ENCODE peak calls at places on chromosomes 4 and X, in nine cellular contexts. One of them, this sample, is unnamed.
A peak's percentile ranks its signal among the peaks of the same experiment; 100 is the strongest.

GRCh38 chr4:89492476-89493110 is 185.0 kb upstream of the GPRIN3 start:
- DNase-seq in heart left ventricle: no peak
- DNase-seq in GM23248: peak; percentile 85
- DNase-seq in effector memory CD4-positive, alpha-beta T cell: no peak
- DNase-seq in aorta: no peak
- DNase-seq in right cardiac atrium: no peak
- DNase-seq in stomach: no peak
- DNase-seq in right lobe of liver: no peak
- DNase-seq in MM.1S: no peak
- DNase-seq in this sample: no peak

GRCh38 chr4:101763576-101763975 is 27.0 kb upstream of the BANK1 start:
- DNase-seq in heart left ventricle: no peak
- DNase-seq in GM23248: no peak
- DNase-seq in effector memory CD4-positive, alpha-beta T cell: no peak
- DNase-seq in aorta: no peak
- DNase-seq in right cardiac atrium: no peak
- DNase-seq in stomach: no peak
- DNase-seq in right lobe of liver: no peak
- DNase-seq in MM.1S: no peak
- DNase-seq in this sample: no peak

GRCh38 chr4:40395166-40395900 is 60.2 kb downstream of the CHRNA9 start:
- DNase-seq in heart left ventricle: no peak
- DNase-seq in GM23248: no peak
- DNase-seq in effector memory CD4-positive, alpha-beta T cell: no peak
- DNase-seq in aorta: no peak
- DNase-seq in right cardiac atrium: no peak
- DNase-seq in stomach: peak; percentile 66
- DNase-seq in right lobe of liver: no peak
- DNase-seq in MM.1S: no peak
- DNase-seq in this sample: no peak

GRCh38 chrX:47358387-47359065 is 11.9 kb upstream of the ZNF157 start:
- DNase-seq in heart left ventricle: no peak
- DNase-seq in GM23248: no peak
- DNase-seq in effector memory CD4-positive, alpha-beta T cell: no peak
- DNase-seq in aorta: no peak
- DNase-seq in right cardiac atrium: no peak
- DNase-seq in stomach: no peak
- DNase-seq in right lobe of liver: no peak
- DNase-seq in MM.1S: no peak
- DNase-seq in this sample: no peak

GRCh38 chrX:45347877-45348675 is 147.4 kb upstream of the DIPK2B start:
- DNase-seq in heart left ventricle: no peak
- DNase-seq in GM23248: peak; percentile 59
- DNase-seq in effector memory CD4-positive, alpha-beta T cell: no peak
- DNase-seq in aorta: no peak
- DNase-seq in right cardiac atrium: no peak
- DNase-seq in stomach: no peak
- DNase-seq in right lobe of liver: no peak
- DNase-seq in MM.1S: no peak
- DNase-seq in this sample: no peak

GRCh38 chr4:95165926-95166524 is 382.7 kb downstream of the UNC5C start:
- DNase-seq in heart left ventricle: no peak
- DNase-seq in GM23248: peak; percentile 81
- DNase-seq in effector memory CD4-positive, alpha-beta T cell: no peak
- DNase-seq in aorta: no peak
- DNase-seq in right cardiac atrium: no peak
- DNase-seq in stomach: no peak
- DNase-seq in right lobe of liver: no peak
- DNase-seq in MM.1S: peak; percentile 50
- DNase-seq in this sample: no peak

GRCh38 chrX:67614414-67614813 is 70.6 kb downstream of the AR start:
- DNase-seq in heart left ventricle: no peak
- DNase-seq in GM23248: peak; percentile 65
- DNase-seq in effector memory CD4-positive, alpha-beta T cell: no peak
- DNase-seq in aorta: no peak
- DNase-seq in right cardiac atrium: no peak
- DNase-seq in stomach: no peak
- DNase-seq in right lobe of liver: no peak
- DNase-seq in MM.1S: no peak
- DNase-seq in this sample: no peak

GRCh38 chr4:110704748-110705439 is 82.0 kb upstream of the PITX2 start:
- DNase-seq in heart left ventricle: no peak
- DNase-seq in GM23248: no peak
- DNase-seq in effector memory CD4-positive, alpha-beta T cell: no peak
- DNase-seq in aorta: no peak
- DNase-seq in right cardiac atrium: no peak
- DNase-seq in stomach: no peak
- DNase-seq in right lobe of liver: no peak
- DNase-seq in MM.1S: peak; percentile 7
- DNase-seq in this sample: no peak

GRCh38 chr4:27187786-27188185 is 327.1 kb downstream of the STIM2 start:
- DNase-seq in heart left ventricle: no peak
- DNase-seq in GM23248: no peak
- DNase-seq in effector memory CD4-positive, alpha-beta T cell: no peak
- DNase-seq in aorta: no peak
- DNase-seq in right cardiac atrium: no peak
- DNase-seq in stomach: no peak
- DNase-seq in right lobe of liver: no peak
- DNase-seq in MM.1S: no peak
- DNase-seq in this sample: no peak

GRCh38 chr4:2079926-2080325 is 20.8 kb downstream of the NAT8L start:
- DNase-seq in heart left ventricle: no peak
- DNase-seq in GM23248: no peak
- DNase-seq in effector memory CD4-positive, alpha-beta T cell: no peak
- DNase-seq in aorta: no peak
- DNase-seq in right cardiac atrium: no peak
- DNase-seq in stomach: no peak
- DNase-seq in right lobe of liver: peak; percentile 44
- DNase-seq in MM.1S: no peak
- DNase-seq in this sample: no peak

GRCh38 chrX:67500617-67501016 is 43.2 kb upstream of the AR start:
- DNase-seq in heart left ventricle: no peak
- DNase-seq in GM23248: no peak
- DNase-seq in effector memory CD4-positive, alpha-beta T cell: no peak
- DNase-seq in aorta: no peak
- DNase-seq in right cardiac atrium: no peak
- DNase-seq in stomach: no peak
- DNase-seq in right lobe of liver: no peak
- DNase-seq in MM.1S: no peak
- DNase-seq in this sample: no peak

GRCh38 chr4:138241281-138242075 is 671 bp downstream of the SLC7A11 start:
- DNase-seq in heart left ventricle: no peak
- DNase-seq in GM23248: peak; percentile 71
- DNase-seq in effector memory CD4-positive, alpha-beta T cell: no peak
- DNase-seq in aorta: no peak
- DNase-seq in right cardiac atrium: peak; percentile 24
- DNase-seq in stomach: no peak
- DNase-seq in right lobe of liver: no peak
- DNase-seq in MM.1S: no peak
- DNase-seq in this sample: no peak

GRCh38 chr4:183556947-183557346 is 52.1 kb downstream of the ING2 start:
- DNase-seq in heart left ventricle: no peak
- DNase-seq in GM23248: no peak
- DNase-seq in effector memory CD4-positive, alpha-beta T cell: no peak
- DNase-seq in aorta: no peak
- DNase-seq in right cardiac atrium: no peak
- DNase-seq in stomach: no peak
- DNase-seq in right lobe of liver: no peak
- DNase-seq in MM.1S: no peak
- DNase-seq in this sample: no peak

GRCh38 chrX:54049801-54050200 is 5.5 kb upstream of the PHF8 start:
- DNase-seq in heart left ventricle: no peak
- DNase-seq in GM23248: no peak
- DNase-seq in effector memory CD4-positive, alpha-beta T cell: no peak
- DNase-seq in aorta: no peak
- DNase-seq in right cardiac atrium: no peak
- DNase-seq in stomach: no peak
- DNase-seq in right lobe of liver: no peak
- DNase-seq in MM.1S: no peak
- DNase-seq in this sample: no peak

GRCh38 chrX:20361890-20362262 is 95.2 kb upstream of the RPS6KA3 start:
- DNase-seq in heart left ventricle: no peak
- DNase-seq in GM23248: peak; percentile 75
- DNase-seq in effector memory CD4-positive, alpha-beta T cell: no peak
- DNase-seq in aorta: no peak
- DNase-seq in right cardiac atrium: no peak
- DNase-seq in stomach: no peak
- DNase-seq in right lobe of liver: no peak
- DNase-seq in MM.1S: no peak
- DNase-seq in this sample: no peak

GRCh38 chr4:73257995-73258667 is 467 bp downstream of the ANKRD17 start:
- DNase-seq in heart left ventricle: no peak
- DNase-seq in GM23248: peak; percentile 67
- DNase-seq in effector memory CD4-positive, alpha-beta T cell: no peak
- DNase-seq in aorta: no peak
- DNase-seq in right cardiac atrium: peak; percentile 68
- DNase-seq in stomach: no peak
- DNase-seq in right lobe of liver: no peak
- DNase-seq in MM.1S: peak; percentile 56
- DNase-seq in this sample: peak; percentile 26

GRCh38 chr4:98614655-98615054 is 43.8 kb downstream of the TSPAN5 start:
- DNase-seq in heart left ventricle: no peak
- DNase-seq in GM23248: peak; percentile 82
- DNase-seq in effector memory CD4-positive, alpha-beta T cell: no peak
- DNase-seq in aorta: no peak
- DNase-seq in right cardiac atrium: no peak
- DNase-seq in stomach: no peak
- DNase-seq in right lobe of liver: no peak
- DNase-seq in MM.1S: no peak
- DNase-seq in this sample: no peak
- H3K4me1 ChIP-seq in heart left ventricle: no peaks in the 10 kb centered on the region
- H3K4me1 ChIP-seq in GM23248: peaks cover 63% of the 10 kb centered on the region
- H3K4me1 ChIP-seq in effector memory CD4-positive, alpha-beta T cell: no peaks in the 10 kb centered on the region
- H3K4me1 ChIP-seq in aorta: no peaks in the 10 kb centered on the region
- H3K4me1 ChIP-seq in right cardiac atrium: no peaks in the 10 kb centered on the region
- H3K4me1 ChIP-seq in stomach: no peaks in the 10 kb centered on the region
- H3K4me1 ChIP-seq in right lobe of liver: no peaks in the 10 kb centered on the region
- H3K4me1 ChIP-seq in MM.1S: no peaks in the 10 kb centered on the region
- H3K4me1 ChIP-seq in this sample: no peaks in the 10 kb centered on the region

DNA sequence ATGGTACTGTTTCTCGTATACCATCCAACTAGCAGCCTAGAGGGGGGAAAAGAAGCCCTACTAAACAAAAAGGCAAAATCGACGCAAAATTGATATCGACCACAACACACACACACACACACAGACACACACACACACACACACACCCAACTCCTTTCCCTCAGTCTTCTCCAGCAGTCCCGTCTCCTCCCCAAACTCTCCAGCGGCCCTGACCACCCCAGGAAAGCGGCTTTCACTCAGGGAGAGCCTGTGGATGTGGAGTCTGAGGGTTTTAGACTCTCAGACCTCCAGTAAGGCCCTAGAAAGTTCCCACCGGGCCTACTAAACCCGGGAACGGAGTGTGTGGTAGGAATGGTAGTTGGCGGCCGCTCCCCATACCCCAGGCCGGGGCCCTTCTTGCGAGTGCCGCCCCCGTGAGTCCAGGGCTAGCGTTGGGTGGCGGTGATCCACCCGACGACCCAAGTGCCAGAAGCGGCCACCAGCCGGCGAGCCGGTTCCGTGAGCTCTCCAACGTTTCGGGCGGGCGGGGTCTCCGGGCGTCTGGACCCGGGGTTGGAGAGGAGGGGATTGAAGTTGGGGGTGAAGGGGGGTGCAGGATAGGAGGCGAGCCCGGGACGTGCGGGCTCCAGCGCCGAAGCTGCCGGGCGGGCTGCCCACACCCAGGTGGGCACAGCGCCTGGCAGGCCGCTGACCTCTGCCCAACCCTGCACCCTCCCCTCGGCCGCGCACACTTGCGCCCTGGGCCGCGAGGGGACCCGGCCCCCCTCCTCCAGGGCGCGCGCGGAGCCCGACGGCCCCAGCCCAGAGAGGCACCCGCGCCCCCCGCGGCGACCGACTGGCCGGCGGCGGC is 13.7 kb downstream of the ARX start:
- DNase-seq in heart left ventricle: no peak
- DNase-seq in GM23248: no peak
- DNase-seq in effector memory CD4-positive, alpha-beta T cell: no peak
- DNase-seq in aorta: no peak
- DNase-seq in right cardiac atrium: peak; percentile 31
- DNase-seq in stomach: no peak
- DNase-seq in right lobe of liver: no peak
- DNase-seq in MM.1S: no peak
- DNase-seq in this sample: no peak
- H3K4me1 ChIP-seq in heart left ventricle: no peaks in the 10 kb centered on the region
- H3K4me1 ChIP-seq in GM23248: no peaks in the 10 kb centered on the region
- H3K4me1 ChIP-seq in effector memory CD4-positive, alpha-beta T cell: no peaks in the 10 kb centered on the region
- H3K4me1 ChIP-seq in aorta: no peaks in the 10 kb centered on the region
- H3K4me1 ChIP-seq in right cardiac atrium: no peaks in the 10 kb centered on the region
- H3K4me1 ChIP-seq in stomach: peaks cover 14% of the 10 kb centered on the region
- H3K4me1 ChIP-seq in right lobe of liver: no peaks in the 10 kb centered on the region
- H3K4me1 ChIP-seq in MM.1S: no peaks in the 10 kb centered on the region
- H3K4me1 ChIP-seq in this sample: peaks cover 13% of the 10 kb centered on the region

GRCh38 chr4:77349796-77350195 is 192.8 kb downstream of the CCNG2 start:
- DNase-seq in heart left ventricle: no peak
- DNase-seq in GM23248: peak; percentile 92
- DNase-seq in effector memory CD4-positive, alpha-beta T cell: no peak
- DNase-seq in aorta: no peak
- DNase-seq in right cardiac atrium: no peak
- DNase-seq in stomach: no peak
- DNase-seq in right lobe of liver: no peak
- DNase-seq in MM.1S: no peak
- DNase-seq in this sample: no peak

GRCh38 chr4:77344784-77345183 is 187.8 kb downstream of the CCNG2 start:
- DNase-seq in heart left ventricle: no peak
- DNase-seq in GM23248: no peak
- DNase-seq in effector memory CD4-positive, alpha-beta T cell: no peak
- DNase-seq in aorta: no peak
- DNase-seq in right cardiac atrium: no peak
- DNase-seq in stomach: no peak
- DNase-seq in right lobe of liver: no peak
- DNase-seq in MM.1S: peak; percentile 18
- DNase-seq in this sample: no peak

GRCh38 chr4:77349361-77349760 is 192.4 kb downstream of the CCNG2 start:
- DNase-seq in heart left ventricle: no peak
- DNase-seq in GM23248: peak; percentile 53
- DNase-seq in effector memory CD4-positive, alpha-beta T cell: no peak
- DNase-seq in aorta: no peak
- DNase-seq in right cardiac atrium: no peak
- DNase-seq in stomach: no peak
- DNase-seq in right lobe of liver: no peak
- DNase-seq in MM.1S: no peak
- DNase-seq in this sample: no peak

GRCh38 chr4:77348815-77349214 is 191.8 kb downstream of the CCNG2 start:
- DNase-seq in heart left ventricle: no peak
- DNase-seq in GM23248: no peak
- DNase-seq in effector memory CD4-positive, alpha-beta T cell: no peak
- DNase-seq in aorta: no peak
- DNase-seq in right cardiac atrium: no peak
- DNase-seq in stomach: no peak
- DNase-seq in right lobe of liver: no peak
- DNase-seq in MM.1S: no peak
- DNase-seq in this sample: no peak

GRCh38 chr4:77347341-77347740 is 190.3 kb downstream of the CCNG2 start:
- DNase-seq in heart left ventricle: no peak
- DNase-seq in GM23248: no peak
- DNase-seq in effector memory CD4-positive, alpha-beta T cell: no peak
- DNase-seq in aorta: no peak
- DNase-seq in right cardiac atrium: no peak
- DNase-seq in stomach: peak; percentile 37
- DNase-seq in right lobe of liver: no peak
- DNase-seq in MM.1S: no peak
- DNase-seq in this sample: no peak
- H3K4me1 ChIP-seq in heart left ventricle: no peaks in the 10 kb centered on the region
- H3K4me1 ChIP-seq in GM23248: peaks cover 36% of the 10 kb centered on the region
- H3K4me1 ChIP-seq in effector memory CD4-positive, alpha-beta T cell: no peaks in the 10 kb centered on the region
- H3K4me1 ChIP-seq in aorta: peaks cover 7% of the 10 kb centered on the region
- H3K4me1 ChIP-seq in right cardiac atrium: no peaks in the 10 kb centered on the region
- H3K4me1 ChIP-seq in stomach: peaks cover 12% of the 10 kb centered on the region
- H3K4me1 ChIP-seq in right lobe of liver: no peaks in the 10 kb centered on the region
- H3K4me1 ChIP-seq in MM.1S: peaks cover 25% of the 10 kb centered on the region
- H3K4me1 ChIP-seq in this sample: no peaks in the 10 kb centered on the region

GRCh38 chrX:1502241-1502640 is 34.7 kb downstream of the P2RY8 start:
- DNase-seq in heart left ventricle: no peak
- DNase-seq in GM23248: no peak
- DNase-seq in effector memory CD4-positive, alpha-beta T cell: no peak
- DNase-seq in aorta: peak; percentile 72
- DNase-seq in right cardiac atrium: no peak
- DNase-seq in stomach: no peak
- DNase-seq in right lobe of liver: peak; percentile 39
- DNase-seq in MM.1S: no peak
- DNase-seq in this sample: no peak
- H3K4me1 ChIP-seq in heart left ventricle: no peaks in the 10 kb centered on the region
- H3K4me1 ChIP-seq in GM23248: no peaks in the 10 kb centered on the region
- H3K4me1 ChIP-seq in effector memory CD4-positive, alpha-beta T cell: peaks cover 3% of the 10 kb centered on the region
- H3K4me1 ChIP-seq in aorta: no peaks in the 10 kb centered on the region
- H3K4me1 ChIP-seq in right cardiac atrium: no peaks in the 10 kb centered on the region
- H3K4me1 ChIP-seq in stomach: no peaks in the 10 kb centered on the region
- H3K4me1 ChIP-seq in right lobe of liver: no peaks in the 10 kb centered on the region
- H3K4me1 ChIP-seq in MM.1S: peaks cover 11% of the 10 kb centered on the region
- H3K4me1 ChIP-seq in this sample: no peaks in the 10 kb centered on the region